ENCODE peak calls at places on chromosomes 4 and X, in eight cellular contexts. H is AG09319; B is stimulated activated CD4-positive, alpha-beta T cell treated with anti-CD3 and anti-CD28 coated beads, Interleukin-12 subunit alpha, Interleukin-12 subunit beta, amount 100 ng/mL, for 4 hours; I is BE2C; Y is WTC11; F is NAMALWA; T is GM13977; O is GM19239. G is an unnamed sample.

GRCh38 chr4:62260256-62260655 is 1060.1 kb downstream of the ADGRL3 start:
- DNase-seq in Y (no peak), H (no peak), I (no peak), T (no peak), F (no peak), O (no peak), B (no peak), G (no peak)

GRCh38 chr4:150217192-150217591 is 138.9 kb downstream of the DCLK2 start:
- DNase-seq in Y (no peak), F (no peak), O (no peak), I (peak; percentile 26), H (peak; percentile 72), B (no peak), T (no peak), G (no peak)

GRCh38 chr4:13248621-13249298 is 235.4 kb downstream of the RAB28 start:
- DNase-seq in O (no peak), Y (no peak), T (no peak), I (no peak), F (peak; percentile 11), B (no peak), H (no peak), G (no peak)

GRCh38 chr4:122703868-122704267 is 28.6 kb upstream of the BBS12 start:
- DNase-seq in I (no peak), F (no peak), T (no peak), O (no peak), Y (no peak), H (no peak), B (no peak), G (no peak)

GRCh38 chr4:97720869-97721432 is 422.3 kb downstream of the STPG2 start:
- DNase-seq in B (no peak), H (no peak), Y (no peak), O (no peak), F (peak; percentile 24), I (peak; percentile 36), T (no peak), G (no peak)

GRCh38 chr4:117968606-117969005 is 65.7 kb upstream of the NDST3 start:
- DNase-seq in I (no peak), O (no peak), F (no peak), T (no peak), B (no peak), Y (no peak), H (no peak), G (no peak)

GRCh38 chr4:170087163-170087700 is 2.5 kb downstream of the AADAT start:
- DNase-seq in F (no peak), Y (no peak), H (no peak), B (no peak), O (no peak), I (no peak), T (no peak), G (no peak)

GRCh38 chr4:7425591-7426468 is 8.9 kb downstream of the PSAPL1 start:
- DNase-seq in F (no peak), I (no peak), H (no peak), B (no peak), Y (peak; percentile 6), T (no peak), O (no peak), G (no peak)

GRCh38 chrX:32591589-32591988 is 619.8 kb downstream of the DMD start:
- DNase-seq in H (no peak), Y (no peak), T (no peak), F (no peak), I (no peak), O (no peak), B (no peak), G (no peak)

GRCh38 chrX:130124577-130124976 is 14.3 kb upstream of the ELF4 start:
- DNase-seq in T (no peak), Y (peak; percentile 15), B (no peak), H (no peak), O (no peak), I (no peak), F (no peak), G (no peak)

GRCh38 chr4:10101559-10102192 is 14.9 kb downstream of the WDR1 start:
- DNase-seq in Y (no peak), F (no peak), H (no peak), B (no peak), O (no peak), T (no peak), I (no peak), G (no peak)

GRCh38 chr4:123967360-123967759 is 570.8 kb downstream of the SPRY1 start:
- DNase-seq in B (no peak), T (no peak), O (no peak), I (no peak), H (no peak), F (no peak), Y (no peak), G (no peak)

GRCh38 chrX:50615570-50616158 is 145.0 kb upstream of the DGKK start:
- DNase-seq in H (no peak), B (no peak), T (no peak), I (peak; percentile 75), Y (no peak), O (no peak), F (no peak), G (no peak)

GRCh38 chr4:100348472-100348871 is 158.2 kb upstream of the DDIT4L start:
- DNase-seq in F (no peak), O (no peak), Y (no peak), T (no peak), B (no peak), H (peak; percentile 14), I (peak; percentile 28), G (no peak)

GRCh38 chrX:37765507-37765906 is 14.4 kb upstream of the CYBB start:
- DNase-seq in H (no peak), Y (no peak), T (no peak), F (no peak), I (no peak), B (no peak), O (no peak), G (no peak)

G was measured in GM10248.